ENCODE peak calls at places on chromosomes 2 and 18, in nine cellular contexts. Z is activated CD4-positive, CD25-positive, alpha-beta regulatory T cell treated with anti-CD3 and anti-CD28 coated beads, Interleukin-2, amount 50 U/mL, for 72 hours; B is fibroblast of lung; D is NCI-H460; S is NCI-H1417; R is foreskin fibroblast; J is MG63; Y is stimulated activated CD4-positive, alpha-beta T cell treated with anti-CD3 and anti-CD28 coated beads, TNF-alpha, amount 100 ng/mL, for 24 hours; C is NCI-H1105. V is an unnamed sample.
A peak's percentile ranks its signal among the peaks of the same experiment; 100 is the strongest.

GRCh38 chr2:168343586-168343985 is 96.2 kb upstream of the STK39 start:
- DNase-seq in Z (no peak), B (peak; percentile 47), D (no peak), S (no peak), R (peak; percentile 72), J (peak; percentile 49), Y (no peak), C (no peak), V (no peak)

GRCh38 chr2:36358317-36358659 is 2.7 kb downstream of the CRIM1 start:
- DNase-seq in Z (no peak), B (peak; percentile 63), D (no peak), S (no peak), R (peak; percentile 64), J (no peak), Y (no peak), C (no peak), V (no peak)

GRCh38 chr2:212289301-212289700 is 249.3 kb downstream of the ERBB4 start:
- DNase-seq in Z (no peak), B (no peak), D (no peak), S (no peak), R (no peak), J (no peak), Y (no peak), C (no peak), V (no peak)

GRCh38 chr2:8424997-8425900 is 256.6 kb upstream of the ID2 start:
- DNase-seq in Z (no peak), B (no peak), D (no peak), S (peak; percentile 48), R (no peak), J (no peak), Y (no peak), C (no peak), V (no peak)

GRCh38 chr2:209376686-209377085 is 47.2 kb upstream of the MAP2 start:
- DNase-seq in Z (no peak), B (no peak), D (no peak), S (no peak), R (no peak), J (no peak), Y (no peak), C (no peak), V (no peak)

GRCh38 chr2:32947076-32947483 is 327 bp downstream of the LTBP1 start:
- DNase-seq in Z (no peak), B (no peak), D (no peak), S (peak; percentile 39), R (peak; percentile 43), J (no peak), Y (no peak), C (no peak), V (no peak)

GRCh38 chr2:68650645-68651044 is 7.3 kb downstream of the PROKR1 start:
- DNase-seq in Z (no peak), B (no peak), D (no peak), S (no peak), R (no peak), J (no peak), Y (no peak), C (no peak), V (no peak)

GRCh38 chr18:46509530-46509929 is 147.5 kb downstream of the LOXHD1 start:
- DNase-seq in Z (no peak), B (no peak), D (no peak), S (no peak), R (no peak), J (no peak), Y (no peak), C (no peak), V (no peak)

GRCh38 chr18:45748531-45748930 is 24.6 kb downstream of the SLC14A1 start:
- DNase-seq in Z (no peak), B (no peak), D (no peak), S (no peak), R (no peak), J (no peak), Y (no peak), C (no peak), V (no peak)

GRCh38 chr18:9634856-9635255 is 20.5 kb upstream of the PPP4R1 start:
- DNase-seq in Z (no peak), B (no peak), D (no peak), S (no peak), R (no peak), J (no peak), Y (no peak), C (no peak), V (no peak)

GRCh38 chr18:11380968-11381367 is 228.4 kb upstream of the SLC35G4 start:
- DNase-seq in Z (no peak), B (no peak), D (no peak), S (no peak), R (no peak), J (no peak), Y (no peak), C (no peak), V (no peak)